ENCODE peak calls at places on chromosomes 13 and 19, in five cellular contexts. N is heart left ventricle, W is NB4, D is adrenal gland, E is vagina. L is an unnamed sample.

GRCh38 chr13:20968745-20969144 is 66.2 kb upstream of the XPO4 start:
- DNase-seq in E (no peak), W (no peak), D (no peak), N (no peak), L (no peak)

GRCh38 chr19:48006762-48007161 is 12.3 kb downstream of the ELSPBP1 start:
- DNase-seq in E (no peak), W (peak; percentile 54), D (no peak), N (no peak), L (peak; percentile 39)

GRCh38 chr19:36100476-36100875 is 10.5 kb upstream of the OVOL3 start:
- DNase-seq in E (no peak), N (peak; percentile 80), D (no peak), W (no peak), L (peak; percentile 80)

GRCh38 chr13:97391201-97391600 is 42.8 kb upstream of the RAP2A start:
- DNase-seq in N (no peak), W (no peak), E (no peak), D (no peak), L (no peak)

GRCh38 chr19:27673986-27674385 is 1539.0 kb downstream of the UQCRFS1 start:
- DNase-seq in D (no peak), W (no peak), N (peak; percentile 1), E (peak; percentile 74), L (no peak)

GRCh38 chr13:101711307-101712025 is 259.0 kb downstream of the ITGBL1 start:
- DNase-seq in N (no peak), D (no peak), E (no peak), W (no peak), L (no peak)

GRCh38 chr13:53069800-53070199 is 41.2 kb downstream of the OLFM4 start:
- DNase-seq in D (no peak), N (no peak), E (no peak), W (no peak), L (no peak)

GRCh38 chr19:10226376-10227214 is 4.5 kb downstream of the S1PR2 start:
- DNase-seq in W (no peak), E (peak; percentile 99), D (no peak), N (peak; percentile 65), L (no peak)

GRCh38 chr13:111950697-111951096 is 116.3 kb upstream of the SOX1 start:
- DNase-seq in W (no peak), N (no peak), E (no peak), D (no peak), L (no peak)

GRCh38 chr13:94967183-94968039 is 255.1 kb upstream of the SOX21 start:
- DNase-seq in D (no peak), E (no peak), N (no peak), W (peak; percentile 21), L (peak; percentile 38)

GRCh38 chr19:35455616-35456201 is 7.7 kb downstream of the FFAR2 start:
- DNase-seq in E (no peak), D (no peak), N (no peak), W (no peak), L (no peak)

GRCh38 chr13:27168870-27169525 is 2.6 kb downstream of the USP12 start:
- DNase-seq in E (no peak), N (no peak), D (no peak), W (no peak), L (peak; percentile 29)

GRCh38 chr13:20441066-20441465 is 84.6 kb downstream of the CRYL1 start:
- DNase-seq in D (no peak), E (no peak), N (no peak), W (no peak), L (no peak)

GRCh38 chr13:72458701-72459100 is 268.7 kb downstream of the MZT1 start:
- DNase-seq in D (no peak), W (no peak), N (no peak), E (no peak), L (no peak)

GRCh38 chr13:66994498-66995365 is 235.4 kb downstream of the PCDH9 start:
- DNase-seq in E (no peak), D (no peak), N (no peak), W (no peak), L (no peak)

GRCh38 chr13:75647126-75647784 is 11.1 kb downstream of the LMO7 start:
- DNase-seq in W (no peak), N (no peak), D (no peak), E (no peak), L (no peak)

GRCh38 chr19:37938379-37938778 is 31.4 kb downstream of the SIPA1L3 start:
- DNase-seq in W (no peak), D (no peak), E (no peak), N (no peak), L (no peak)

GRCh38 chr19:52398091-52398461 is 427 bp downstream of the ZNF528 start:
- DNase-seq in D (peak; percentile 26), E (no peak), W (no peak), N (no peak), L (peak; percentile 29)

GRCh38 chr13:32150794-32151193 is 119.2 kb downstream of the FRY start:
- DNase-seq in D (peak; percentile 13), E (peak; percentile 90), W (no peak), N (peak; percentile 74), L (no peak)

GRCh38 chr13:51804295-51805172 is 571 bp upstream of the DHRS12 start:
- DNase-seq in N (peak; percentile 48), D (no peak), W (no peak), E (no peak), L (no peak)

GRCh38 chr13:19632915-19633339 is 532 bp upstream of the MPHOSPH8 start:
- DNase-seq in N (no peak), D (no peak), W (no peak), E (no peak), L (no peak)

GRCh38 chr19:42693760-42694350 is 46.4 kb downstream of the PSG3 start:
- DNase-seq in N (no peak), W (peak; percentile 24), E (no peak), D (peak; percentile 64), L (no peak)

GRCh38 chr19:41309225-41310030 is 544 bp upstream of the CCDC97 start:
- DNase-seq in E (no peak), D (peak; percentile 62), N (no peak), W (no peak), L (peak; percentile 50)

GRCh38 chr19:41311072-41311471 is 1.1 kb downstream of the CCDC97 start:
- DNase-seq in D (no peak), E (no peak), N (no peak), W (no peak), L (no peak)

GRCh38 chr19:41308450-41309224 is 1.3 kb upstream of the CCDC97 start:
- DNase-seq in E (no peak), W (peak; percentile 78), N (peak; percentile 91), D (peak; percentile 97), L (peak; percentile 81)

GRCh38 chr19:41311613-41312012 is 1.6 kb downstream of the CCDC97 start:
- DNase-seq in D (no peak), E (no peak), N (no peak), W (no peak), L (no peak)

DNA sequence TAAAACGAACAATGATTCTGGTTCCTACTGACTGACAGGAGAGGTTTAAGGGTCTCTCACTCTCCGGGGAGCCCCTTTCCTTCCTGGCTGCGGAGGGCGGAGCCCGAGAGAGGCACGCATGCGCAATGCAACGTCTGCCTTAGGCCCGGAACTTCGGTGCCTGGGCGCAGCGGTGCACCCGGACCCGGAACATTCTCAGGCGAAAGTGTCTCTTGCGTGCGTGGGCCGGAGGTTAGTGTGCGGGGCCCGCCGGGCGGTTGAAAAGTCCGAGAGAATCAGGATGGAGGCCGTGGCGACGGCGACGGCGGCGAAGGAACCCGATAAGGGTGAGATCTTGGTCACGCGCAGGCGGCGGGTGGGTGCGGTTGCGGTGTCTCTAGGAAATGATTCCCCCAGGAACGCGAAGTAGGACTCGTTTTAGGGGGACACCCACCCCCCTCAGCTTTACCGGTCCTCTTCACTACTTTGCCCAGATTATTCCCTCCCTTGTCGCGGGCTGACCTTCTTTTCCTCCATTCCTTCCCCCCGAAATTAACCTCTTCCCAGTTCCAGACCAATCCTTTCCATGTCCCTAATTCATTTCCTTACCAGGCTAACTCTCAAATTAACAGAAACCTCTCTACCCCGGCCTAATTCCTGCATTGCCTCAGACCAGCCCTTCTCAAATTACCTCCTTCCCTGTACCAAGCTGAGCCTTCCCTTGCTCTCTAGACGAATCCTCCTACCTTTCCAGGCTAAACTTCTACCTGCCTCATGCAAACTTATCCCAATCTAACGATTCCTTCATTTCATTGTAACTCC is at the start of gene CCDC97:
- DNase-seq in W (peak; percentile 81), E (no peak), N (peak; percentile 90), D (peak; percentile 85), L (peak; percentile 96)
- TF ChIP-seq POLR2A in W (peak; percentile 36), E (no peak), N (peak; percentile 60), D (peak; percentile 59), L (peak; percentile 84)

DNA sequence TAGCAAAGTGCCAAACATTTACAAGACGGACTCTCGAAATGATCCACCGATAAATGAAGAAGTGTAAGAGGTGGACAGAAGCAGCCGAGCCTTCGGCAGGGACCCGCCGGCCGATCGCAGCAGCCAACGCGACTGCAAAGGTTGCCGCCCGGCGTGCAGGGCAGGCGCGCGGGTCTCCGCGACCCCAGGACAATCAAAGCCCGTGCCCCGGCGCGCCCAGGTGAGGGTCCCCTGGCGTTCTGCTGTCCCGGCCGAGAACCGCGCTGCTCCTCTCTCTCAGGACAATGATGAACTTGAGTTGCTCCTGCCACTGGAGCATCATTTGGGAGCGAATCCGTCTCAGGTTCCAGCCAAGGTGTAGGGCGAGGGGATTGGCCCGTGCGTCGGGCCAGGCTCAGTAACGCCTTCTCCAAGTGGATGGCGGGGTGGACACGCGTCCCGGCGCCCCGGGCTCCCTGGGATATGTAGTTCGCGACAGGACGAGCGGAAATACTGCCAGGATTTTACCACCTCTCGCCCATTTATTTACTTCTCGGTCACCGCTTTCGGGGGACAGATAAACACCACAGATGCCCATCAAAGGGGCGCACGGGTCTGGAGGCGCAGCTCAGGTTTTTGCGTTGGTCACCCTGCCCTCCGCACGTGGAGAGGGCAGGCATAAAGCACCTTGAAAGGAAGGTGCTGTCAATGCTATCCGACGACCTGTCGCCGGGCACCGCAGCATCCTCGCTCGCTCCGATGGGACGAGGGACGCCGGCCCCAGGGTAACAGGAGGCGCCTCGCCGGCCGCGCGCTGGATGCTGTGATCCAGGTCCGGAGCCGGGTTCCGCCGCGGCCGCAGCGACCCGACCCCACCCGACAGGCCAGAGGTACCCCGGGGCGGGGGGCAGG is at the start of the genes BIVM and POGLUT2:
- DNase-seq in D (peak; percentile 95), E (peak; percentile 94), N (peak; percentile 91), W (peak; percentile 96), L (peak; percentile 86)
- TF ChIP-seq POLR2A in D (no peak), E (no peak), N (peak; percentile 56), W (peak; percentile 57), L (no peak)

GRCh38 chr19:2575734-2576481 is 100.0 kb downstream of the GADD45B start:
- DNase-seq in N (peak; percentile 73), D (peak; percentile 49), W (no peak), E (peak; percentile 92), L (no peak)
- TF ChIP-seq POLR2A in N (no peak), D (no peak), W (no peak), E (no peak), L (no peak)

DNA sequence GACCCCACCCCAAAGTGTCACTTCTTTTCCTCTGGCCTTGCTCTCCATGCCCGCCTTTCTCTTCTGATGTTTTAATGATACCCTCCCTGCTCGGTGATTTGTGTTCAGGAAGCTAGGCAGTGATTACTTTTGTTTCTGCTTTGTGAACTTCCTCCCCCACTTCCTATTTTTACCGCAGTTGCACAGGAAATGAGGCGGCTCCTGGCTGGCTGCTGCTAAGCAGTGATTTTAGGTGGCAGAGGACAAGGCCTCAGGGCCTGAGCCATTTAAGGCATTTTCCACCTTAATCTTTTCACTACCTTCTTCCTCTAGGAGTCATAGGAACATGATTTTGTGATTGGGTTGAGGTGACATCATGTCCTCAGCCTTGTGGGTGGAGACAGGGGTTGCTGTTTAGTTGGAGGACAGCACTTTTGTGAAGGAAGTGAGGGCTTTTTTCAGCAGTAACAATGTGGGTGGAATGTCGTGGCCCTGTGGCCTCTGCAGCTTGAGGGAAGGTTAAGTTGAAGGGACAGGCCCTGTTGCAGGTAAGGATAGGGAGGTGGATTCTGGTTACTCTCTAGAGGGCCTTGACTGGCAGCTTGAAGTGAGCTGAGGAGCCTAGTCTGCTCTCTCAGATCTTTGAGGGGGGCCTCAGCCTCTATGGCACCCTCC is 15.7 kb downstream of the GARRE1 start:
- DNase-seq in D (peak; percentile 60), N (peak; percentile 78), W (peak; percentile 47), E (no peak), L (no peak)
- TF ChIP-seq POLR2A in D (no peak), N (peak; percentile 34), W (no peak), E (no peak), L (no peak)

L was measured in erythroblast.